ENCODE peak calls at places on chromosomes 12 and 14, in ten cellular contexts. I is K562; G is GM13976; E is effector memory CD4-positive, alpha-beta T cell; K is fibroblast of pulmonary artery; Y is thoracic aorta; O is NCI-H187; W is GM23338; F is occipital lobe; U is naive B cell. X is an unnamed sample.

GRCh38 chr14:65167072-65167645 is 64.8 kb upstream of the MAX start:
- DNase-seq in I (peak; percentile 33), G (no peak), E (no peak), K (no peak), Y (no peak), O (no peak), W (peak; percentile 31), F (no peak), U (peak; percentile 18), X (no peak)

GRCh38 chr12:14873440-14874185 is 12.0 kb downstream of the MGP start:
- DNase-seq in I (no peak), G (no peak), E (no peak), K (no peak), Y (no peak), O (no peak), W (no peak), F (no peak), U (no peak), X (no peak)

GRCh38 chr12:113862570-113863454 is 103.3 kb downstream of the RBM19 start:
- DNase-seq in I (peak; percentile 13), G (peak; percentile 66), E (no peak), K (peak; percentile 95), Y (no peak), O (no peak), W (peak; percentile 42), F (no peak), U (no peak), X (peak; percentile 71)

GRCh38 chr14:71070169-71070568 is 162.9 kb downstream of the PCNX1 start:
- DNase-seq in I (no peak), G (no peak), E (no peak), K (peak; percentile 12), Y (no peak), O (no peak), W (no peak), F (no peak), U (no peak), X (no peak)

GRCh38 chr14:24054646-24055045 is 2.8 kb downstream of the CARMIL3 start:
- DNase-seq in I (no peak), G (no peak), E (no peak), K (no peak), Y (no peak), O (no peak), W (no peak), F (no peak), U (no peak), X (no peak)

GRCh38 chr14:45610303-45610702 is 357.3 kb upstream of the MIS18BP1 start:
- DNase-seq in I (no peak), G (no peak), E (no peak), K (peak; percentile 0), Y (no peak), O (no peak), W (peak; percentile 21), F (no peak), U (no peak), X (peak; percentile 3)

GRCh38 chr12:3697311-3697870 is 55.5 kb downstream of the CRACR2A start:
- DNase-seq in I (no peak), G (no peak), E (no peak), K (no peak), Y (no peak), O (no peak), W (no peak), F (no peak), U (no peak), X (peak; percentile 11)

GRCh38 chr12:71160585-71160984 is 2.8 kb upstream of the TSPAN8 start:
- DNase-seq in I (no peak), G (no peak), E (no peak), K (peak; percentile 38), Y (no peak), O (no peak), W (no peak), F (no peak), U (no peak), X (no peak)

GRCh38 chr14:24179294-24179960 is 7.5 kb downstream of the REC8 start:
- DNase-seq in I (no peak), G (no peak), E (no peak), K (no peak), Y (no peak), O (no peak), W (no peak), F (no peak), U (no peak), X (no peak)

GRCh38 chr14:75522224-75522764 is at the start of gene BATF:
- DNase-seq in I (no peak), G (peak; percentile 78), E (peak; percentile 68), K (no peak), Y (no peak), O (no peak), W (no peak), F (no peak), U (peak; percentile 65), X (no peak)

GRCh38 chr12:13817131-13817530 is 164.3 kb downstream of the GRIN2B start:
- DNase-seq in I (no peak), G (no peak), E (no peak), K (no peak), Y (no peak), O (no peak), W (no peak), F (no peak), U (no peak), X (no peak)